ENCODE peak calls at places on chromosomes 1 and 21, in nine cellular contexts. R is transverse colon, C is breast epithelium, S is GM12892, Q is stomach, V is sigmoid colon, W is HepG2, P is spleen, K is Panc1. L is an unnamed sample.

GRCh38 chr1:211828584-211829342 is 1.8 kb downstream of the LPGAT1 start:
- DNase-seq in R (no peak), C (no peak), S (no peak), Q (no peak), V (no peak), W (peak; percentile 5), P (no peak), K (no peak), L (no peak)

GRCh38 chr21:36587388-36587787 is 107.5 kb upstream of the CLDN14 start:
- DNase-seq in R (no peak), C (no peak), S (no peak), Q (no peak), V (no peak), W (no peak), P (no peak), K (no peak), L (no peak)

GRCh38 chr1:107776898-107777663 is 187.9 kb downstream of the VAV3 start:
- DNase-seq in R (no peak), C (no peak), S (no peak), Q (no peak), V (no peak), W (no peak), P (no peak), K (no peak), L (no peak)

GRCh38 chr1:181504294-181505115 is 21.2 kb downstream of the CACNA1E start:
- DNase-seq in R (no peak), C (no peak), S (no peak), Q (no peak), V (no peak), W (peak; percentile 48), P (peak; percentile 78), K (no peak), L (no peak)

GRCh38 chr21:29034678-29035077 is 10.2 kb downstream of the USP16 start:
- DNase-seq in R (no peak), C (no peak), S (no peak), Q (no peak), V (no peak), W (no peak), P (no peak), K (no peak), L (no peak)

GRCh38 chr1:245871881-245872280 is 635.2 kb downstream of the SMYD3 start:
- DNase-seq in R (no peak), C (no peak), S (no peak), Q (no peak), V (no peak), W (no peak), P (no peak), K (no peak), L (no peak)

GRCh38 chr1:28111157-28111556 is 22.7 kb upstream of the EYA3 start:
- DNase-seq in R (no peak), C (no peak), S (no peak), Q (no peak), V (no peak), W (no peak), P (no peak), K (no peak), L (peak; percentile 31)

GRCh38 chr1:150972417-150972940 is 2.2 kb downstream of the CERS2 start:
- DNase-seq in R (no peak), C (no peak), S (no peak), Q (peak; percentile 52), V (no peak), W (no peak), P (peak; percentile 36), K (no peak), L (no peak)

GRCh38 chr1:239977414-239977813 is 114.3 kb upstream of the FMN2 start:
- DNase-seq in R (no peak), C (no peak), S (no peak), Q (no peak), V (no peak), W (no peak), P (no peak), K (no peak), L (no peak)

GRCh38 chr1:33099290-33100118 is 18.6 kb downstream of the AZIN2 start:
- DNase-seq in R (peak; percentile 63), C (peak; percentile 99), S (no peak), Q (peak; percentile 34), V (no peak), W (no peak), P (peak; percentile 83), K (peak; percentile 83), L (no peak)

GRCh38 chr1:32818804-32819541 is 1.5 kb downstream of the S100PBP start:
- DNase-seq in R (peak; percentile 43), C (no peak), S (peak; percentile 49), Q (no peak), V (no peak), W (no peak), P (no peak), K (no peak), L (no peak)

GRCh38 chr1:21823980-21824702 is 12.1 kb downstream of the LDLRAD2 start:
- DNase-seq in R (no peak), C (no peak), S (peak; percentile 12), Q (no peak), V (no peak), W (no peak), P (no peak), K (no peak), L (no peak)

GRCh38 chr21:45011911-45012660 is 62.3 kb upstream of the ADARB1 start:
- DNase-seq in R (peak; percentile 19), C (peak; percentile 84), S (no peak), Q (no peak), V (peak; percentile 64), W (peak; percentile 95), P (peak; percentile 70), K (peak; percentile 68), L (peak; percentile 78)
- TF ChIP-seq POLR2AphosphoS5 in R (no peak), C (peak; percentile 54), S (no peak), Q (peak; percentile 13), V (no peak), W (no peak), P (no peak), K (no peak), L (peak; percentile 84)

DNA sequence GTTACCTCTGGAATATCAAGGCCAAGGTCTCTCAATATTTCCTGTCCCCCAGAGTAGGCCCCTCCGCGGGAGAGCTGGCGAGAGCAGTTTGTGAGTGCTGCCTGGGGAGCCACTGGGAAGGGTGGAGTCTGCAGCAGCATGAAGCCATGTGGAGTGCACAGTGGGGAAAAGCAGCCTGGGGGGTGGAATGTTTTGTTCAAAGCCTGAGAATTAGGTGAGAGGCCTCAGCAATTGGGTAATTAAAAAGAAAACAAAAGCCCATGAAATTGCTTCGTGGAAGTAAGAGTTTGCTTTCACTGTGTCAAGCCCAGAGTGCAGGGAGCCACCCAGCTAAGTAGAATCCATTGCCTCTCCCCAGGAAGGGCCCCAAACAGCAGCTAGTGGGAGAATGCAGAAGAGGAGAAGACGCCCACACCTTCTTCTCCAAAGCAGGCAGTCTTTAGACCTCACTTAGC is 30.2 kb upstream of the DISC1 start:
- DNase-seq in R (no peak), C (no peak), S (no peak), Q (no peak), V (no peak), W (no peak), P (no peak), K (no peak), L (no peak)
- TF ChIP-seq POLR2AphosphoS5 in R (no peak), C (no peak), S (no peak), Q (no peak), V (no peak), W (no peak), P (no peak), K (no peak), L (no peak)

GRCh38 chr1:209692745-209693504 is 11.7 kb upstream of the HSD11B1 start:
- DNase-seq in R (peak; percentile 79), C (peak; percentile 41), S (no peak), Q (peak; percentile 73), V (peak; percentile 86), W (peak; percentile 54), P (peak; percentile 82), K (peak; percentile 52), L (peak; percentile 79)
- TF ChIP-seq POLR2AphosphoS5 in R (no peak), C (no peak), S (no peak), Q (peak; percentile 32), V (no peak), W (no peak), P (no peak), K (no peak), L (no peak)

GRCh38 chr1:30044745-30045144 is 678.6 kb downstream of the MATN1 start:
- DNase-seq in R (no peak), C (no peak), S (no peak), Q (no peak), V (no peak), W (no peak), P (no peak), K (no peak), L (no peak)
- TF ChIP-seq POLR2AphosphoS5 in R (no peak), C (no peak), S (no peak), Q (no peak), V (no peak), W (no peak), P (no peak), K (no peak), L (no peak)

L was measured in endothelial cell of umbilical vein.